ENCODE peak calls at places on chromosomes 12 and 14, in eight cellular contexts. A, P, E, N, L, R, U and J are unnamed samples. For H3K27me3, the result is how much of the 10 kb centered on the place peaks cover.

GRCh38 chr14:75847584-75847983 is 134.2 kb downstream of the TGFB3 start:
- DNase-seq in A (no peak), P (no peak), E (no peak), N (no peak), L (no peak), R (no peak), U (no peak), J (no peak)

GRCh38 chr12:34347367-34347766 is 325.1 kb downstream of the ALG10 start:
- DNase-seq in A (no peak), P (no peak), E (peak), N (no peak), L (no peak), R (no peak), U (no peak), J (no peak)

GRCh38 chr12:80770958-80771357 is 54.2 kb downstream of the MYF5 start:
- DNase-seq in A (no peak), P (no peak), E (no peak), N (no peak), L (no peak), R (no peak), U (no peak), J (no peak)

GRCh38 chr14:54117401-54117800 is 160.8 kb upstream of the BMP4 start:
- DNase-seq in A (no peak), P (no peak), E (no peak), N (no peak), L (no peak), R (no peak), U (no peak), J (no peak)

GRCh38 chr14:61385002-61385685 is 63.8 kb downstream of the PRKCH start:
- DNase-seq in A (no peak), P (no peak), E (no peak), N (peak), L (no peak), R (no peak), U (no peak), J (no peak)

GRCh38 chr14:95289323-95290010 is 30.2 kb downstream of the CLMN start:
- DNase-seq in A (no peak), P (no peak), E (no peak), N (no peak), L (no peak), R (no peak), U (no peak), J (no peak)

GRCh38 chr14:99042376-99043257 is 229.4 kb downstream of the BCL11B start:
- DNase-seq in A (no peak), P (no peak), E (no peak), N (no peak), L (no peak), R (no peak), U (no peak), J (no peak)

GRCh38 chr12:104025771-104026170 is 24.2 kb downstream of the GLT8D2 start:
- DNase-seq in A (no peak), P (no peak), E (no peak), N (no peak), L (no peak), R (no peak), U (no peak), J (no peak)

GRCh38 chr12:121778567-121779421 is 14.7 kb downstream of the RHOF start:
- DNase-seq in A (no peak), P (no peak), E (no peak), N (no peak), L (no peak), R (no peak), U (no peak), J (no peak)

GRCh38 chr14:55881577-55882241 is 236.5 kb upstream of the PELI2 start:
- DNase-seq in A (no peak), P (no peak), E (peak), N (no peak), L (no peak), R (peak), U (no peak), J (no peak)

GRCh38 chr12:76943004-76943403 is 64.2 kb upstream of the CSRP2 start:
- DNase-seq in A (no peak), P (no peak), E (no peak), N (no peak), L (no peak), R (no peak), U (no peak), J (no peak)

GRCh38 chr12:40225984-40226602 is 1.3 kb downstream of the LRRK2 start:
- DNase-seq in A (no peak), P (peak), E (no peak), N (no peak), L (no peak), R (no peak), U (no peak), J (no peak)

GRCh38 chr12:112948806-112949205 is 10.5 kb downstream of the OAS3 start:
- DNase-seq in A (no peak), P (no peak), E (no peak), N (no peak), L (no peak), R (no peak), U (no peak), J (no peak)

GRCh38 chr12:53543539-53543938 is 36.3 kb upstream of the NPFF start:
- DNase-seq in A (peak), P (peak), E (peak), N (peak), L (peak), R (peak), U (peak), J (no peak)

GRCh38 chr14:55398679-55399078 is 13.0 kb downstream of the ATG14 start:
- DNase-seq in A (peak), P (no peak), E (no peak), N (no peak), L (no peak), R (peak), U (no peak), J (peak)

GRCh38 chr14:71465316-71465715 is 466.9 kb upstream of the RGS6 start:
- DNase-seq in A (no peak), P (no peak), E (no peak), N (no peak), L (no peak), R (no peak), U (no peak), J (no peak)

GRCh38 chr12:107319536-107320030 is 226.2 kb upstream of the CRY1 start:
- DNase-seq in A (no peak), P (no peak), E (no peak), N (no peak), L (no peak), R (no peak), U (no peak), J (no peak)

GRCh38 chr12:107318804-107319535 is 225.6 kb upstream of the CRY1 start:
- DNase-seq in A (no peak), P (no peak), E (peak), N (peak), L (no peak), R (peak), U (no peak), J (no peak)

GRCh38 chr12:107318554-107318803 is 225.1 kb upstream of the CRY1 start:
- DNase-seq in A (no peak), P (no peak), E (no peak), N (no peak), L (no peak), R (no peak), U (no peak), J (no peak)

GRCh38 chr12:107320031-107320928 is 226.9 kb upstream of the CRY1 start:
- DNase-seq in A (no peak), P (no peak), E (peak), N (peak), L (no peak), R (peak), U (peak), J (no peak)

DNA sequence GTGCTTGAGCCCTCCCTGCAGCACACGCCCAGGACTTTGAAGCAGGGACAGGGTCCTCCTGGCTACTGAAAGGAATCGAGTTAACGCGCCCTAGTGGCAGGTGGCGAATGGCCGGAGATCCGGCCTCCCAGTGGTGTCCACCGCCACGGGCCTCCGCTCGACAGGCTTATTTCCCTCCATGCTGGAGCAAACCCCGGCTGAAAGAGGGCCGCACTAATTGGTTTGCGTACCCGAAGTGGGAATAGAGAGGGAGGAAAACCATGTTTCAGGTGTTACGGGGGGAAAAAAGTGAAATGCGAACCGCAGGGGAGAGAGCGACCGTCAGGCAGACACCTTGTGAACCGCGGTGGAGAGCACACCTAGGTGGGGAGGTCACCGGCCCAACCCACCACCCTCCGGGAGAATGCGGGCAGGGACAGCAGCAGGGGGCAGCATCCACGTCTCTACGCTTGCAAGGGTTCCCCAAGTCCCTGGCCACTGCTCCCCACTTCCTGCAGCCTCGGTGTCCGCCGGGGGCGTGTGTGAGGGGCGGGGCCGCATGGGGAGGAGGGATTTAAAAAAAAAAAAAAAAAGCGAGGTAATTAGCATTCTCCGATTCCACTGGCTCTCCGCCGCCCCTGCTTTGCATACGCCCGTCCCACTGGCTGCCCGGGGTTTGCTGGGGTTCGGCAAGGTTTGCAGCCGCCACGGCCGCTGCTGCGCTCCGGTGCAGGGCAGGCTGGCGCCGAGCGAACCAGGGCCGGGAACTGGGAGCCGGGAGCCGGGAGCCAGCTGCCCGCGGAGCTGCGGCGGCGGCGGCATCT is 224.6 kb upstream of the CRY1 start:
- DNase-seq in A (peak), P (no peak), E (peak), N (peak), L (no peak), R (peak), U (peak), J (peak)
- H3K4me3 ChIP-seq in A (peak), P (no peak), E (peak), N (peak), L (peak), R (no peak), U (peak), J (peak)

GRCh38 chr14:81319946-81320345 is 80.2 kb downstream of the STON2 start:
- DNase-seq in A (no peak), P (no peak), E (no peak), N (no peak), L (no peak), R (no peak), U (no peak), J (no peak)

GRCh38 chr14:81319314-81319713 is 80.8 kb downstream of the STON2 start:
- DNase-seq in A (no peak), P (no peak), E (no peak), N (no peak), L (no peak), R (no peak), U (no peak), J (no peak)

GRCh38 chr14:81326451-81326850 is 73.7 kb downstream of the STON2 start:
- DNase-seq in A (no peak), P (no peak), E (no peak), N (no peak), L (no peak), R (no peak), U (no peak), J (no peak)

GRCh38 chr14:81323094-81323493 is 77.0 kb downstream of the STON2 start:
- DNase-seq in A (no peak), P (no peak), E (no peak), N (peak), L (no peak), R (no peak), U (no peak), J (no peak)

DNA sequence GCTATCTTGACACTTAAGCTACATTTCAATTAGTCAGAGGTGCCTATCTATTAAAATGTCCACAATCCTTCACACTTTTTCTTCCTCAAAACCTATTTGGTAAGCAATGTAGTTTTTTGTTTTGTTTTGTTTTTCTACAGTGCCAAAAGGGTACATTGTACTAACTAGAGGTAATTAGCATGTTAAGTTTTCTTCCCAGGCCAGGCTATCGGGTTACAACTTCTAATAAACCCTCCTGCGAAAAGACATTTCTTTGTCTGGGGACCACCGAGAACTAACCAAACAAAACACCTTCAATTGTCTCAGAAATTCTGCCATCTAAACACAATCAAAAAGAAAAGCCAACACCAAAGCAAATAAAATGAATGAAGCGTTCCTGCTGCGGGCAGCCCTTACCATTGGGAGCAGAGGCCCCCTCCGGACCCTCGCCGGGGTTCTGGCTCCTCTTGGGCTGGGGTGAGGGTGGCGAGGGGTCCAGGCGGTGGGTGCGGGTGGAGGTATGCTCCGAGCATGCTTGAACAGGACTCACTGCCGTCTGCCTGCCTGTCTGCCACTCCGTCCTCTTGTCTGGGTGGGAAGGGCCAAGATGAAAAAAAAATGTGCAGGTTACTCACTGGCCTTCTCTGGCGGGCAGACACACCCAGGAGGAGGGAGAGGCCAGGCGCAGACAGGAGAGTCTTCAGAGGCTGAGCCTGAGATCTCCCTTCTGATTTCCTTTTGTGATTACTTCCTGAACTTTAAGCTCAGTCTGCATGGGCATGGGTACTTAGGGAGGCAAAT is 76.3 kb downstream of the STON2 start:
- DNase-seq in A (no peak), P (no peak), E (peak), N (peak), L (no peak), R (no peak), U (no peak), J (no peak)
- TF ChIP-seq CTCF in A (no peak), P (no peak), E (no peak), N (no peak), L (no peak), R (no peak), U (no peak), J (no peak)

DNA sequence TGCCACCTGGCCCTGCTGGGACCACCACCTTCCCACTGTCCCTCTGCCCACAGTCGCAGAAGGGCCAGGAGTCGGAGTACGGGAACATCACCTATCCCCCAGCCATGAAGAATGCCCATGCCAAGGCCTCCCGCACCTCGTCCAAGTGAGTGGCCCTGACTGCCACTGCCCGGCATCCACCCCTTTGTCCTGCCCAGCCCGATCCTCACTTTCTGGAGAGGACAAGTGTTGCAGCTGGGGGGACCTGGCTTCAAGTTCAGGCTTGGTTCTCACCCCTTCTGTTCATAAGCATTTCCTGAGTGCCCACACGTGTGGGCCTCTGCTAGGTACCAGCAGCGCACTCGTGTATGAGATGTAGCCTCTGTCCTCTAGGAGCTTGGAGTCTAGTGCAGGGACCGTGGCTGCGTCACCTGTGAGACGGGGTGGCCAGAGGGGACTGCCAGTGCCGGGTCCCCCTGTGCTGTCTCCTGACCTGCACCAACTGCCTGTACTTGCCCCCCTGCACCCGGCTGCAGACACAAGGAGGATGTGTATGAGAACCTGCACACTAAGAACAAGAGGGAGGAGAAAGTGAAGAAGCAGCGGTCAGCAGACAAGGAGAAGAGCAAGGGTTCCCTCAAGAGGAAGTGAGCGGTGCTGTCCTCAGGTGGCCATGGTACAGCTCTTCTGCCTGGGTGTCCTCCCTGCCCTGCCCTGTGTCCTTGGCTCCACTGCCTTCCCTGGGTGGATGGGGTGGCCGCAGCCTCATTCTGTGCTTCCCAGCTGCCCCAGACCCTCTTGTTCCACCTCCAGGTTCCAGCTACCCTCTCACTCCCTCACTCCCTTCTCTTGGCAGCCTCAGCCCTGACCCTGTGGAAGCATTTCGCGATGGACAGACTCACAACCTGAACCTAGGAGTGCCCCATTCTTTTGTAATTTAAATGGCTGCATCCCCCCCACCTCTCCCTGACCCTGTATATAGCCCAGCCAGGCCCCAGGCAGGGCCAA is 9.4 kb downstream of the PTPN6 start:
- DNase-seq in A (no peak), P (no peak), E (no peak), N (peak), L (no peak), R (peak), U (peak), J (no peak)
- H3K27me3 ChIP-seq in A (under half), P (under half), E (under half), N (under half), L (under half), R (under half), U (under half), J (under half)

GRCh38 chr12:120495189-120495722 is 657 bp upstream of the DYNLL1 start:
- DNase-seq in A (no peak), P (no peak), E (peak), N (no peak), L (no peak), R (no peak), U (no peak), J (no peak)
- H3K4me3 ChIP-seq in A (peak), P (peak), E (peak), N (peak), L (peak), R (no peak), U (peak), J (peak)

DNA sequence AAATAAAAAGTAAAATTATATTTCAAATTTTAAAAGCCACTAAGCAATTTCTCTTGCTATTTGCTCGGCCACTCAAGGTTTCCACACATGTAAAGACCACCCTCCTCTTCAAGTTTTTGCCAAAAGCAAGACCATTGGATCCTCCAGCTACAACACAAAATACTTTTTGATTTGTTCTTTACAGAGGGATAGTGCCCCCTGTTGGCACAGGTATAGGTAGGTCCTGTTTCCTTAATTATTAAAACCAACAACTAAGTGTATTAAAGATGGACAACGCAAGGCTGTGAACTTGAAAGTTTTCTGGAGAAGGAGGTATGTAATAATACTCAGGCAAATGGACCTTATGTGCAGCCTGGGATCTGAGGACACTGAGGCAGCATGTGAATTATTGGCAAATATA is 23.8 kb downstream of the ATP6V1D start:
- DNase-seq in A (no peak), P (no peak), E (peak), N (no peak), L (no peak), R (no peak), U (no peak), J (no peak)
- TF ChIP-seq CTCF in A (no peak), P (peak), E (peak), N (no peak), L (no peak), R (no peak), U (peak), J (peak)

DNA sequence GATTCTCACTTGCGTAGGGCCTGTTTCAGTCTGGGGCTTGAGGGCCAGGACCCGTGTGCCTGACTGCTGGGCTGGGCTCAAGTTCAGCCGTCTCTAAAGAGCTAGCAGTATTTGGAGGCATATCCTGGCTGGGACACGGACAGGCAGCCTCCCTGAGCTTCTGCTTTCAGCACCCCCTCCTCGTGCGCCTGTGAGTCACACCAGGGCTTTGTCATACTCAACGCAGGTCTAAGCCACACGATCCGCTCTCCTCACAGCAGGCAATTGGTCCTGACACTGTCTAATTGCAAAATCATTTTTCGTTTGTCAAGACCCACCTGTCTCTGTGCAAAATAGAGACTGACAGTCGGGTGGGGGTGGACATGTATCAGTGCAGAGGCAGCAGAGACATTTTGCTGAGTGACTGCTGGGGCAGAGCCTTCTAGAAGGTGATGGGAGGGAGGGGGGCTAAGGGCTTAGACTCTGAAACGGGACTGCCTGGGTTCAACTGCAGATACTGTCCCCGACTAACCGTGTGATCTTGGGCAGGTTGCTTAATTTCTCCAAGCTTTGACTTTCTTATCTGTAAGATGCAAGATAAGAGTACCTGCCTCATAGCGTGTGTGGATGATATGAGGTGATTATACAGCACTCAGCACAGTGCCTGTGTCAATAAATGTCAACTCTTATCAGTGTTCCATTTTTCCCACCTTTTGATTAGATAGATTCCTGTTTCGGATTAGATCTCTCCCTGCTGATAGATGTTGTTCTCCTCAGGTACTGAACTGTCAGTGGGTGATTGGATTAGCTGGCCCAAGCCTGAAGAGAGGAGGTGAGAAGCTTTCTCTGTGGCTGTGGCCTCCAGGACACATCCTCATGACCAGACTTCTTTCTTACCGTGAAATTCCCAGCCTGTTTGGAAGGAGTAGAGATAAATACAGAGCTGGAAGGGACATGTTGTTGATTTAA is 53.1 kb downstream of the KCNA1 start:
- DNase-seq in A (no peak), P (no peak), E (no peak), N (no peak), L (no peak), R (no peak), U (no peak), J (no peak)
- H3K27me3 ChIP-seq in A (under half), P (under half), E (under half), N (under half), L (under half), R (under half), U (under half), J (under half)